ENCODE peak calls at places on chromosomes 1 and 21, in seven cellular contexts. R, N, A, Y, D, M and E are unnamed samples.

GRCh38 chr1:9107156-9107555 is 21.7 kb downstream of the GPR157 start:
- DNase-seq in R (no peak), N (no peak), A (no peak), Y (no peak), D (no peak), M (no peak), E (no peak)

GRCh38 chr1:54471588-54471987 is 65.4 kb upstream of the SSBP3 start:
- DNase-seq in R (no peak), N (no peak), A (no peak), Y (no peak), D (no peak), M (no peak), E (no peak)

GRCh38 chr1:109298666-109299086 is 8.1 kb downstream of the MYBPHL start:
- DNase-seq in R (no peak), N (no peak), A (no peak), Y (peak; percentile 49), D (no peak), M (no peak), E (no peak)

GRCh38 chr1:110503471-110503870 is 15.5 kb downstream of the KCNA10 start:
- DNase-seq in R (no peak), N (no peak), A (no peak), Y (no peak), D (no peak), M (no peak), E (no peak)

GRCh38 chr1:6222644-6223043 is 13.1 kb downstream of the ICMT start:
- DNase-seq in R (no peak), N (no peak), A (no peak), Y (no peak), D (no peak), M (no peak), E (no peak)

GRCh38 chr1:61253912-61254628 is 171.7 kb downstream of the NFIA start:
- DNase-seq in R (no peak), N (no peak), A (no peak), Y (no peak), D (peak; percentile 65), M (no peak), E (no peak)

GRCh38 chr21:17391811-17392340 is 121.0 kb upstream of the CXADR start:
- DNase-seq in R (no peak), N (no peak), A (no peak), Y (no peak), D (no peak), M (no peak), E (no peak)

GRCh38 chr1:212650228-212650627 is 41.7 kb downstream of the ATF3 start:
- DNase-seq in R (no peak), N (no peak), A (no peak), Y (no peak), D (no peak), M (no peak), E (no peak)

GRCh38 chr1:203453016-203453415 is 22.6 kb upstream of the PRELP start:
- DNase-seq in R (no peak), N (no peak), A (no peak), Y (no peak), D (no peak), M (no peak), E (no peak)

GRCh38 chr1:198175418-198176170 is 18.8 kb downstream of the NEK7 start:
- DNase-seq in R (no peak), N (no peak), A (no peak), Y (no peak), D (no peak), M (peak; percentile 52), E (no peak)